ENCODE peak calls at places on chromosomes 7 and 10, in five cellular contexts. S is mammary epithelial cell, X is neuronal stem cell, D is mesenchymal stem cell, N is colonic mucosa. J is an unnamed sample.
A peak's percentile ranks its signal among the peaks of the same experiment; 100 is the strongest.

GRCh38 chr7:82527831-82528230 is 84.3 kb upstream of the CACNA2D1 start:
- DNase-seq in N (no peak), X (no peak), S (peak; percentile 12), D (no peak), J (no peak)

GRCh38 chr10:78672898-78673297 is 395.9 kb upstream of the ZMIZ1 start:
- DNase-seq in S (peak; percentile 14), N (no peak), X (no peak), D (no peak), J (no peak)

GRCh38 chr7:112070674-112071256 is 135.4 kb downstream of the DOCK4 start:
- DNase-seq in X (no peak), S (no peak), N (no peak), D (no peak), J (no peak)

GRCh38 chr7:129530881-129531391 is 28.6 kb downstream of the SMKR1 start:
- DNase-seq in S (peak; percentile 94), X (no peak), N (no peak), D (peak; percentile 73), J (no peak)

GRCh38 chr10:35182631-35183510 is 56.2 kb downstream of the CREM start:
- DNase-seq in N (no peak), S (peak; percentile 1), X (no peak), D (no peak), J (no peak)

GRCh38 chr10:44395396-44395795 is 10.5 kb upstream of the CXCL12 start:
- DNase-seq in S (no peak), X (no peak), N (peak; percentile 26), D (no peak), J (no peak)

GRCh38 chr7:35988105-35988504 is 164.9 kb upstream of the EEPD1 start:
- DNase-seq in D (no peak), N (no peak), X (no peak), S (no peak), J (no peak)

GRCh38 chr10:13525683-13526082 is 3.1 kb downstream of the BEND7 start:
- DNase-seq in D (no peak), X (no peak), S (no peak), N (no peak), J (no peak)

GRCh38 chr7:101671783-101672356 is 42.8 kb upstream of the MYL10 start:
- DNase-seq in D (no peak), S (no peak), N (no peak), X (no peak), J (no peak)

GRCh38 chr10:126630225-126630624 is 40.3 kb downstream of the C10orf90 start:
- DNase-seq in N (no peak), S (no peak), X (no peak), D (no peak), J (no peak)

GRCh38 chr10:60139290-60139689 is 232.9 kb upstream of the CCDC6 start:
- DNase-seq in N (no peak), D (no peak), X (no peak), S (no peak), J (no peak)

GRCh38 chr7:24821045-24821853 is 64.0 kb upstream of the GSDME start:
- DNase-seq in X (no peak), N (peak; percentile 82), D (peak; percentile 93), S (peak; percentile 98), J (no peak)

DNA sequence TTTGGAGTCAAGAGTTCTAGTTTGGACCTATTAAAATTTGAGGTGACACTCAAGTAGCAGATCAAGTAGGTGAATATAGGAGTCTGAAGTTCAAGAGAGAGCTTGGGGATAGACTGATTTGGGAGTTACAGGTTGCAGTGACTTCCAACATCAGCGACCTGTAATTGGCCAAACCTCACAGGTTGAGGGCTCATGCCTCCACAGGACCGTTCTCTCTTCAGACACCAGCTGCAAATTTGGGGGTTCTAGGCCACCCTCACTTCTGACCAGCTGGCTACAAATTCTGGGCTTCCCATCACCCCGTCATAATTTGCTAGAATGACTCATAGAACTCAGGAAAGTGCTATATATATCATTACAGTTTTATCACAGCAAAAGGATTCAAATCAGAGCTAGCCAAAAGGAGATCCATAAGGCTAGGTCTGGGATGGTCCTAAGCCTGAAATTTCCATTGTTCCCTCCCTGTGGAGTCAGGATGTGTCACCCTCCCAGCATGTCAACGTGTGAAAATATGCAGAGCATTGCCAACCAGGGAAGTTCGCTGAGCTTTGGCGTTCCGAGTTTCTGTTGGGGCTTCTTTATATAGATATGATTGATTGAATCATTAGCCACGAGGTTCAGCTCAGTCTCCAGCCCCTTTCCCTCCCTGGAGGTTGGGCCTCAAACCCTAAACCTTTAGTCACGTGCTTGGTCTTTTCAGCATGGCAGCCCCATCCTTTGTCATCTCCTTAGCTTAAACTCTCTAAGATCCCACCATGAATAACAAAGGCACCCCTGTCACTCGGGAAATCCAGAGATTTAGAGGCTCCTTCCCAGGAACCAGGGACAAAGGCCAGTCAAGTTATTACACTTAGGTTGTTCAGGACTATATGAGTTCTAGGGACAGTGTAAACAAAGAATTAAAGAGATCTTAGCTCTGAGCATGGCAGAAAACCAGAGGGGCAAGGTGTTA is 20.7 kb upstream of the ZNF212 start:
- DNase-seq in N (no peak), S (no peak), D (no peak), X (no peak), J (no peak)
- H3K36me3 ChIP-seq in N (peaks cover 8% of the 10 kb centered on the region), S (peaks cover 27% of the 10 kb centered on the region), D (peaks cover 81% of the 10 kb centered on the region), X (peaks cover 86% of the 10 kb centered on the region), J (peaks cover 35% of the 10 kb centered on the region)

GRCh38 chr7:32079530-32079929 is 9.3 kb upstream of the PDE1C start:
- DNase-seq in D (no peak), N (no peak), X (no peak), S (no peak), J (no peak)
- H3K9ac ChIP-seq in D (no peak overlapping the region), N (no peak overlapping the region), X (no peak overlapping the region), S (no peak overlapping the region), J (no peak overlapping the region)

GRCh38 chr10:86725980-86726976 is 30.1 kb upstream of the BMPR1A start:
- DNase-seq in N (no peak), X (no peak), D (no peak), S (no peak), J (no peak)

GRCh38 chr10:86727459-86727858 is 29.0 kb upstream of the BMPR1A start:
- DNase-seq in N (no peak), X (no peak), S (no peak), D (peak; percentile 20), J (no peak)

GRCh38 chr10:86724445-86724844 is 32.0 kb upstream of the BMPR1A start:
- DNase-seq in X (no peak), D (no peak), N (no peak), S (no peak), J (no peak)

GRCh38 chr10:86721232-86721631 is 35.2 kb upstream of the BMPR1A start:
- DNase-seq in D (no peak), X (no peak), S (no peak), N (no peak), J (no peak)

DNA sequence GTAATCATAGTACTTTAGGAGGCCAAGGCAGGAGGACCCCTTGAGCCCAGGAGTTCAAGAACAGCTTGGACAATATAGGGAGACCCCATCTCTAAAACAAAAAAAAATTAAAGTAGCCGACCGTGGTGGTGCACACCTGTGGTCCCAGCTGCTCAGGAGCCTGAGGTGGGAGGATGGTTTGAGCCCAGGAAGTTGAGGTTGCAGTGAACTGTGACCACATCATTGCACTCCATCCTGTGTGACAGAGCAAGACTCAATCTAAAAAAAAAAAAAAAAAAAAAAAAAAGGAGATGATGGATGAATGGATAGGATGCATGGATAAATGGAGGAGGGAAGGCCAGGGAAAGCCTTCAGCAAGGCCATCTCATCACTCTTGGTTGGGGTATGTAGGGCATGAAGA is 33.4 kb upstream of the BMPR1A start:
- DNase-seq in N (no peak), D (no peak), S (no peak), X (no peak), J (no peak)
- H3K36me3 ChIP-seq in N (no peaks in the 10 kb centered on the region), D (no peaks in the 10 kb centered on the region), S (no peaks in the 10 kb centered on the region), X (no peaks in the 10 kb centered on the region), J (no peaks in the 10 kb centered on the region)

GRCh38 chr7:74012842-74013249 is 15.1 kb upstream of the ELN start:
- DNase-seq in X (no peak), N (no peak), S (peak; percentile 48), D (peak; percentile 29), J (no peak)
- H3K9ac ChIP-seq in X (no peak overlapping the region), N (no peak overlapping the region), S (no peak overlapping the region), D (no peak overlapping the region), J (no peak overlapping the region)

GRCh38 chr7:120828528-120828927 is 29.4 kb downstream of the TSPAN12 start:
- DNase-seq in X (no peak), N (no peak), S (no peak), D (no peak), J (no peak)

GRCh38 chr7:120832803-120833202 is 25.1 kb downstream of the TSPAN12 start:
- DNase-seq in X (no peak), D (no peak), N (no peak), S (no peak), J (no peak)

GRCh38 chr7:120829487-120829886 is 28.5 kb downstream of the TSPAN12 start:
- DNase-seq in N (no peak), D (no peak), X (no peak), S (no peak), J (no peak)

GRCh38 chr7:120833551-120833950 is 24.4 kb downstream of the TSPAN12 start:
- DNase-seq in S (no peak), D (peak; percentile 72), N (no peak), X (no peak), J (no peak)

GRCh38 chr7:120831260-120831659 is 26.7 kb downstream of the TSPAN12 start:
- DNase-seq in S (no peak), X (no peak), N (no peak), D (no peak), J (no peak)
- H3K36me3 ChIP-seq in S (no peaks in the 10 kb centered on the region), X (peaks cover 27% of the 10 kb centered on the region), N (no peaks in the 10 kb centered on the region), D (no peaks in the 10 kb centered on the region), J (no peaks in the 10 kb centered on the region)

GRCh38 chr10:88243202-88243744 is 339.8 kb downstream of the RNLS start:
- DNase-seq in N (no peak), S (no peak), X (no peak), D (no peak), J (no peak)
- H3K9ac ChIP-seq in N (no peak overlapping the region), S (no peak overlapping the region), X (no peak overlapping the region), D (peak overlapping the region; percentile 76), J (no peak overlapping the region)